ENCODE peak calls at places on chromosomes 1 and 21, in seven cellular contexts. A, X, Q, E, T, W and V are unnamed samples.

GRCh38 chr1:1179983-1180861 is 6.5 kb downstream of the TTLL10 start:
- DNase-seq in T (no peak), X (no peak), Q (no peak), E (no peak), W (no peak), A (no peak), V (no peak)

GRCh38 chr1:186374313-186375151 is 521 bp downstream of the TPR start:
- DNase-seq in Q (peak), A (peak), X (no peak), T (no peak), W (peak), E (peak), V (peak)

GRCh38 chr1:215883004-215883403 is 315.9 kb downstream of the KCTD3 start:
- DNase-seq in Q (no peak), W (no peak), A (no peak), E (no peak), X (no peak), T (no peak), V (no peak)

GRCh38 chr21:45542667-45543370 is 579 bp upstream of the SLC19A1 start:
- DNase-seq in E (no peak), T (no peak), W (no peak), Q (no peak), X (peak), A (no peak), V (no peak)

GRCh38 chr1:245686446-245687030 is 531.8 kb downstream of the KIF26B start:
- DNase-seq in A (no peak), E (no peak), T (no peak), W (no peak), X (no peak), Q (no peak), V (no peak)

GRCh38 chr1:46242918-46243317 is 4.6 kb upstream of the RAD54L start:
- DNase-seq in Q (no peak), W (no peak), T (no peak), X (no peak), E (no peak), A (no peak), V (no peak)

GRCh38 chr1:200954434-200954833 is 59.7 kb downstream of the INAVA start:
- DNase-seq in Q (no peak), X (no peak), W (no peak), E (no peak), T (no peak), A (no peak), V (no peak)

GRCh38 chr1:155729031-155729898 is 40.4 kb downstream of the DAP3 start:
- DNase-seq in W (peak), X (no peak), E (peak), A (peak), Q (peak), T (peak), V (peak)

GRCh38 chr1:222890702-222891101 is 75.9 kb downstream of the DISP1 start:
- DNase-seq in W (no peak), T (no peak), X (no peak), E (no peak), Q (no peak), A (no peak), V (no peak)